ENCODE peak calls at places on chromosomes 13 and 19, in six cellular contexts. D is heart right ventricle; F is IMR-90; O is stomach; M is body of pancreas; G is CD8-positive, alpha-beta T cell. X is an unnamed sample. For H3K4me1, the result is how much of the 10 kb centered on the place peaks cover.

GRCh38 chr19:58569943-58570670 is 3.0 kb downstream of the MZF1 start:
- DNase-seq in D (no peak), F (no peak), O (no peak), M (peak), G (no peak), X (peak)

GRCh38 chr19:13208131-13208963 is 58.1 kb downstream of the IER2 start:
- DNase-seq in D (peak), F (peak), O (peak), M (peak), G (peak), X (peak)

GRCh38 chr13:46146898-46147297 is 35.1 kb downstream of the LCP1 start:
- DNase-seq in D (no peak), F (no peak), O (no peak), M (no peak), G (no peak), X (no peak)

GRCh38 chr13:97021241-97021640 is 27.0 kb upstream of the OXGR1 start:
- DNase-seq in D (no peak), F (no peak), O (no peak), M (no peak), G (no peak), X (no peak)

GRCh38 chr13:28128030-28128429 is 10.3 kb upstream of the PAN3 start:
- DNase-seq in D (no peak), F (no peak), O (no peak), M (no peak), G (no peak), X (no peak)

GRCh38 chr13:51034906-51035305 is 76.2 kb downstream of the C13orf42 start:
- DNase-seq in D (no peak), F (no peak), O (no peak), M (no peak), G (no peak), X (peak)

GRCh38 chr13:44967656-44968451 is 21.4 kb downstream of the NUFIP1 start:
- DNase-seq in D (no peak), F (peak), O (no peak), M (no peak), G (no peak), X (no peak)

GRCh38 chr13:26425439-26426358 is 131.8 kb upstream of the WASF3 start:
- DNase-seq in D (peak), F (peak), O (peak), M (peak), G (no peak), X (no peak)

GRCh38 chr19:48770223-48770622 is 14.9 kb downstream of the FGF21 start:
- DNase-seq in D (no peak), F (no peak), O (no peak), M (no peak), G (no peak), X (no peak)

GRCh38 chr13:42997381-42997780 is 5.3 kb upstream of the EPSTI1 start:
- DNase-seq in D (no peak), F (peak), O (no peak), M (no peak), G (no peak), X (no peak)

DNA sequence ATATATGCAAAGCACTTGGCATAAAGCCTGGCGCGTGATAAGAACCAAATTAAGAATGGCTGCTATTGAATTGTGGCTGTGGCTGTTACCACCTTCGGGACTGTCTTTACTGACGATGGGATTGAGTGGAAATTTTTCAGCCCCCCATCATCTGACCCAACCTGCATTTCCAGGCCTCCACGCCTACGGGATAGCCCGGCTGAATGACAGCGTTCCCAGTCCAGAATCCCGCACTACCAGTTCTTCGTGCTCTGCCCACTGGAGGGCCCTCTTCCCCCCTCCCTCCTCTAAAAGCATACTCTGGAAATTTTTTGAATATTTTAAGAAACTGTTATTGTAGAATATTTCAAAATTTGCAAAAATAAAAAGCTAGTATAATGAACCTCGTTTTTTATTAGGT is 11.0 kb downstream of the KRTDAP start:
- DNase-seq in D (no peak), F (no peak), O (peak), M (peak), G (no peak), X (no peak)
- TF ChIP-seq CTCF in D (no peak), F (no peak), O (no peak), M (peak), G (no peak), X (no peak)

GRCh38 chr19:55581145-55581827 is 638 bp upstream of the ZNF579 start:
- DNase-seq in D (no peak), F (no peak), O (peak), M (no peak), G (no peak), X (peak)
- H3K4me3 ChIP-seq in D (peak), F (peak), O (peak), M (peak), G (peak), X (peak)

GRCh38 chr19:12137541-12137940 is 2.6 kb downstream of the ZNF20 start:
- DNase-seq in D (no peak), F (no peak), O (no peak), M (no peak), G (peak), X (no peak)
- H3K4me1 ChIP-seq in D (under half), F (under half), O (under half), M (under half), G (under half), X (under half)

DNA sequence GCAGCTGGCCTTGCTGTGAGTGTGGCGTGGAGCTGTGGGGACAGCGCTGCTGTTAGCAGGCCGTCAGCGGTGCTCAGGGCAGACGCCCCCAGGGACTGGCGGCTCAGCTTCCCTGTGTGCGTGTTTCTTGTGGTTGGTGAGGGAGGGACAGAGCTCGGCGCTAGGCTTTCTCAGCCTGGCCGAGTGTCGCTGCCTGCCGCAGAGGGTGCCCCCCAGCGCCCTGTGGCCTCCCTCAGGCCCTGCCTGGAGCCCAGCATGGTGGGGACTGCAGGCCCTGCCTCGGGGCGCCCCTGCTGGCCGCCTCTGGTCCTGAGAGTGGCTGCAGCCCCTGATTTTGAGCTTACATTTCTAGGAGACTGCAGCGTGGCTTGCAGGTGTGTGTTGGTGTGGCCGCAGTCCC is 35.5 kb downstream of the DOT1L start:
- DNase-seq in D (no peak), F (no peak), O (no peak), M (no peak), G (no peak), X (no peak)
- TF ChIP-seq CTCF in D (peak), F (peak), O (no peak), M (no peak), G (no peak), X (no peak)

DNA sequence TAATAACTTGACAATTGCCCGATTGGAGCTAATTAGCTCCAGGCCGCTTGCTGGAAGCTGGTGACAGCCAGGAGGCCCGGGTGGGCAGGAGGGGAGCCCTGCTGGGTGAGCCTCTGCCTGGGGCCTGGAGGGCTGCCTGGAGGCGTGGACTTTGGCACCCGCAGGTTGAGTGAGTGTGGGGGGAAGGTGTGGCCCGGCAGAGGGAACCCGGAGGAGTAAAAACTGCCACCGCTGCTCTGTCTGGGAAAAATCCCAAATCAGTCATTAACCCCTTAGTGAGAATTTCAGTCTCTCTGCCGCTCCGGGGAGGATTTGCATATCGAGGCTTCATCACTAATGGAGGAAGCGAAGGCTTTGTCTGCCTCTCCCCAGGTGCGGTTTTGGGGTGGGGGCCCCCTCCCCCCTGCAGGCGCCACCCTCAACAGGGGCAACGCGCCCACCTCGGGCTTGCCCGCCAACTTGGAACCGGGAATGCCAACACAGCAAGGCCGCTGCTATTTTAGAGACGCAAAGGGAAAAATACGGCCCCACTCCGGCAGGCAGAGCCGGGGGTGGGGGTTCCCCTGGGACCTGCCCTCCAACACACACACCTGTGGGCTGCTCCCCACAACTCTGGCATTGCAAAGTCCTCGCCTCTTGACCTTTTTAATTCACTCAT is 6.2 kb downstream of the EFNA2 start:
- DNase-seq in D (no peak), F (no peak), O (no peak), M (no peak), G (no peak), X (peak)
- H3K4me3 ChIP-seq in D (no peak), F (no peak), O (no peak), M (no peak), G (no peak), X (peak)

GRCh38 chr19:17506745-17507144 is 4.7 kb upstream of the PGLS start:
- DNase-seq in D (no peak), F (no peak), O (no peak), M (no peak), G (no peak), X (no peak)

GRCh38 chr19:17503240-17503639 is 8.2 kb upstream of the PGLS start:
- DNase-seq in D (no peak), F (no peak), O (no peak), M (no peak), G (no peak), X (no peak)

GRCh38 chr19:17504030-17504429 is 7.4 kb upstream of the PGLS start:
- DNase-seq in D (no peak), F (no peak), O (no peak), M (no peak), G (no peak), X (no peak)

GRCh38 chr19:17505218-17505617 is 6.2 kb upstream of the PGLS start:
- DNase-seq in D (no peak), F (no peak), O (no peak), M (no peak), G (no peak), X (no peak)

GRCh38 chr19:17504456-17504855 is 7.0 kb upstream of the PGLS start:
- DNase-seq in D (no peak), F (no peak), O (peak), M (no peak), G (no peak), X (no peak)
- H3K4me1 ChIP-seq in D (under half), F (under half), O (under half), M (under half), G (under half), X (under half)

GRCh38 chr13:112940236-112940635 is 28.8 kb upstream of the MCF2L start:
- DNase-seq in D (no peak), F (no peak), O (peak), M (no peak), G (no peak), X (no peak)
- TF ChIP-seq CTCF in D (no peak), F (no peak), O (no peak), M (no peak), G (no peak), X (no peak)

GRCh38 chr19:5692785-5693194 is 2.7 kb downstream of the RPL36 start:
- DNase-seq in D (no peak), F (no peak), O (no peak), M (no peak), G (no peak), X (no peak)

GRCh38 chr19:5694952-5695648 is 5.0 kb downstream of the RPL36 start:
- DNase-seq in D (no peak), F (no peak), O (no peak), M (no peak), G (no peak), X (no peak)

GRCh38 chr19:5691930-5692784 is 2.1 kb downstream of the RPL36 start:
- DNase-seq in D (no peak), F (peak), O (no peak), M (no peak), G (no peak), X (no peak)

GRCh38 chr19:5694167-5694951 is 4.3 kb downstream of the RPL36 start:
- DNase-seq in D (no peak), F (no peak), O (no peak), M (no peak), G (no peak), X (no peak)

DNA sequence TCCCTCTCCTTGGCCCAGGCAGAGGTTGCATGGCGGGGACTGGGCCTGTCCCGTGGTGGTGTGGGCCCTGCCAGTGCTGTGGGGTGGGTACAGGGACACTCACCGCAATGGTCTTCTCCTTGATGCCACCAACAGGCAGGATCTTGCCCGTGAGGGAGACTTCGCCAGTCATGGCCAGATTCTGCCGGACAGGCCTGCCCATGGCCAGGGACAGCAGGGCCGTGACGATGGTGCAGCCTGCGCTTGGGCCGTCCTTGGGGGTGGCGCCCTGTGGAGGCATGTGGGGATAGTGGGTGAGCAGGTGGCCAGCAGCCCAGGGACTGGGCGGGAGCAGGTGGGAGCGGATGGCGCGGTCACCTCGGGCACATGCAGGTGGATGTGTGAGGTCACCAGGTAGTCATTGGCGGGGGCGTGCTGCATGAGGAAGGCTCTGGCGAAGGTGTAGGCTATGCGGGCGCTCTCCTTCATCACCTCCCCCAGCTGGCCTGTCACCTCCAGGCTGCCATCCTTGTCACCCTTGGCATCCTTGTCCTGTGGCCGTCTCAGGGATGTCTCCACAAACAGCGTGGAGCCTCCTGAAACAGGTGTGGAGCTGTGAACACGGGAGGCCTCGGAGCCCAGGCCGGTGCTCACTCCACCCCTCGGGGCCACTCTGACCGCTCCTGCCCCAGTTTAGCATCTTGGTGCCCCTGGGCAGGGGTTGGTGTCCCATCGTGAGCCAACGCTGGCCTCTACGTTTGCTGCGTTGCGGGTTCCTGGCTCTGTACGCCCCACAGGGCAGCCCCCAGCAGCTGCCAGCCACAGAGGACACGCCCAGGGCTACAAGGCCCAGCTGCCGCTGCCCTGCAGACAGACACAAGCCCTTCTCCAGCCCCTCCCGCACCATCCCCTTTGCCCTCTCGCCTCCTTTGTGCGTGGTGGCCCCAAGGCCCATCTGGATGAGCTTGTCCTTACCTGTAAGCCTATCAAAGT is 3.4 kb downstream of the RPL36 start:
- DNase-seq in D (no peak), F (no peak), O (no peak), M (no peak), G (no peak), X (no peak)
- H3K4me3 ChIP-seq in D (no peak), F (no peak), O (peak), M (no peak), G (no peak), X (no peak)

X was measured in colonic mucosa.